ENCODE peak calls at places on chromosomes 2 and 18, in seven cellular contexts. One of them, this sample, is unnamed.
A peak's percentile ranks its signal among the peaks of the same experiment; 100 is the strongest.

GRCh38 chr2:113283704-113284284 is 5.1 kb upstream of the PAX8 start:
- DNase-seq in Calu3: peak; percentile 89
- DNase-seq in fibroblast of mammary gland: peak; percentile 86
- DNase-seq in HL-60: no peak
- DNase-seq in kidney glomerular epithelial cell: peak; percentile 97
- DNase-seq in NCI-H2029: no peak
- DNase-seq in AG04450: peak; percentile 82
- DNase-seq in this sample: no peak

GRCh38 chr2:72182547-72183460 is 35.1 kb upstream of the CYP26B1 start:
- DNase-seq in Calu3: no peak
- DNase-seq in fibroblast of mammary gland: peak; percentile 23
- DNase-seq in HL-60: no peak
- DNase-seq in kidney glomerular epithelial cell: no peak
- DNase-seq in NCI-H2029: no peak
- DNase-seq in AG04450: no peak
- DNase-seq in this sample: no peak

GRCh38 chr2:65985986-65986385 is 448.9 kb upstream of the MEIS1 start:
- DNase-seq in Calu3: no peak
- DNase-seq in fibroblast of mammary gland: no peak
- DNase-seq in HL-60: no peak
- DNase-seq in kidney glomerular epithelial cell: no peak
- DNase-seq in NCI-H2029: no peak
- DNase-seq in AG04450: no peak
- DNase-seq in this sample: no peak

GRCh38 chr2:98867539-98868309 is 68.3 kb downstream of the CRACDL start:
- DNase-seq in Calu3: no peak
- DNase-seq in fibroblast of mammary gland: peak; percentile 74
- DNase-seq in HL-60: no peak
- DNase-seq in kidney glomerular epithelial cell: no peak
- DNase-seq in NCI-H2029: peak; percentile 11
- DNase-seq in AG04450: no peak
- DNase-seq in this sample: no peak

GRCh38 chr2:85438291-85439110 is 20.0 kb downstream of the SH2D6 start:
- DNase-seq in Calu3: no peak
- DNase-seq in fibroblast of mammary gland: no peak
- DNase-seq in HL-60: peak; percentile 39
- DNase-seq in kidney glomerular epithelial cell: peak; percentile 62
- DNase-seq in NCI-H2029: no peak
- DNase-seq in AG04450: no peak
- DNase-seq in this sample: no peak

GRCh38 chr2:185502351-185502750 is 236.3 kb upstream of the FSIP2 start:
- DNase-seq in Calu3: no peak
- DNase-seq in fibroblast of mammary gland: no peak
- DNase-seq in HL-60: no peak
- DNase-seq in kidney glomerular epithelial cell: no peak
- DNase-seq in NCI-H2029: no peak
- DNase-seq in AG04450: no peak
- DNase-seq in this sample: no peak

GRCh38 chr18:76931171-76931570 is 108.8 kb downstream of the ZNF236 start:
- DNase-seq in Calu3: no peak
- DNase-seq in fibroblast of mammary gland: no peak
- DNase-seq in HL-60: no peak
- DNase-seq in kidney glomerular epithelial cell: no peak
- DNase-seq in NCI-H2029: no peak
- DNase-seq in AG04450: no peak
- DNase-seq in this sample: no peak

GRCh38 chr2:18540872-18541271 is 19.6 kb downstream of the RDH14 start:
- DNase-seq in Calu3: no peak
- DNase-seq in fibroblast of mammary gland: no peak
- DNase-seq in HL-60: no peak
- DNase-seq in kidney glomerular epithelial cell: no peak
- DNase-seq in NCI-H2029: no peak
- DNase-seq in AG04450: no peak
- DNase-seq in this sample: no peak

GRCh38 chr2:120104002-120104467 is 91.2 kb downstream of the EPB41L5 start:
- DNase-seq in Calu3: no peak
- DNase-seq in fibroblast of mammary gland: peak; percentile 99
- DNase-seq in HL-60: no peak
- DNase-seq in kidney glomerular epithelial cell: peak; percentile 29
- DNase-seq in NCI-H2029: no peak
- DNase-seq in AG04450: peak; percentile 81
- DNase-seq in this sample: no peak

GRCh38 chr2:98188351-98189046 is 101.5 kb downstream of the VWA3B start:
- DNase-seq in Calu3: peak; percentile 39
- DNase-seq in fibroblast of mammary gland: peak; percentile 12
- DNase-seq in HL-60: no peak
- DNase-seq in kidney glomerular epithelial cell: peak; percentile 3
- DNase-seq in NCI-H2029: no peak
- DNase-seq in AG04450: no peak
- DNase-seq in this sample: no peak

This sample was measured in NCI-H774.